ENCODE peak calls at places on chromosome 19, in six cellular contexts. F is AG20443, C is hypothalamus, O is hepatic stellate cell, J is iris pigment epithelial cell, L is fibroblast of pulmonary artery. Y is an unnamed sample.

GRCh38 chr19:43527860-43528622 is 1.0 kb upstream of the ETHE1 start:
- DNase-seq in F (no peak), O (no peak), C (no peak), L (no peak), J (no peak), Y (no peak)

GRCh38 chr19:35006342-35006998 is 6.3 kb downstream of the GRAMD1A start:
- DNase-seq in C (no peak), L (peak; percentile 89), O (peak; percentile 85), F (no peak), J (peak; percentile 87), Y (peak; percentile 71)

GRCh38 chr19:55206664-55207500 is 2.4 kb downstream of the PTPRH start:
- DNase-seq in C (peak; percentile 43), L (peak; percentile 91), F (peak; percentile 99), J (peak; percentile 92), O (peak; percentile 99), Y (peak; percentile 93)

GRCh38 chr19:55831846-55832245 is at the start of gene NLRP11:
- DNase-seq in J (no peak), F (no peak), O (no peak), C (no peak), L (no peak), Y (no peak)

GRCh38 chr19:55255618-55256423 is 3.0 kb downstream of the PPP6R1 start:
- DNase-seq in F (no peak), L (peak; percentile 26), C (no peak), J (peak; percentile 41), O (peak; percentile 47), Y (no peak)

GRCh38 chr19:23509686-23510450 is 114.6 kb upstream of the ZNF91 start:
- DNase-seq in F (no peak), C (no peak), L (no peak), J (no peak), O (no peak), Y (no peak)

GRCh38 chr19:48644355-48644754 is 1.6 kb downstream of the CA11 start:
- DNase-seq in C (no peak), F (no peak), L (no peak), J (no peak), O (no peak), Y (no peak)

GRCh38 chr19:11420429-11420893 is 1.3 kb upstream of the RGL3 start:
- DNase-seq in C (no peak), F (peak; percentile 47), L (peak; percentile 53), J (peak; percentile 22), O (peak; percentile 41), Y (no peak)

GRCh38 chr19:45528744-45529453 is 21.6 kb downstream of the VASP start:
- DNase-seq in F (peak; percentile 39), O (no peak), L (no peak), C (no peak), J (peak; percentile 31), Y (peak; percentile 51)

GRCh38 chr19:17680235-17680722 is 7.9 kb downstream of the UNC13A start:
- DNase-seq in J (peak; percentile 29), C (no peak), F (peak; percentile 90), L (peak; percentile 70), O (peak; percentile 97), Y (peak; percentile 52)

GRCh38 chr19:8148410-8149231 is 771 bp downstream of the FBN3 start:
- DNase-seq in C (no peak), O (no peak), J (no peak), L (no peak), F (peak; percentile 29), Y (no peak)

GRCh38 chr19:4633140-4633967 is 6.0 kb upstream of the TNFAIP8L1 start:
- DNase-seq in J (peak; percentile 90), L (peak; percentile 84), F (peak; percentile 71), O (peak; percentile 67), C (no peak), Y (peak; percentile 94)

GRCh38 chr19:7652061-7652641 is 15.2 kb downstream of the STXBP2 start:
- DNase-seq in C (no peak), J (peak; percentile 82), O (peak; percentile 78), L (peak; percentile 71), F (peak; percentile 86), Y (peak; percentile 92)

GRCh38 chr19:49020342-49020741 is 3.5 kb upstream of the LHB start:
- DNase-seq in C (no peak), J (no peak), L (no peak), F (no peak), O (no peak), Y (no peak)

GRCh38 chr19:32691291-32691951 is at the start of gene NUDT19:
- DNase-seq in O (peak; percentile 87), C (peak; percentile 51), L (peak; percentile 80), F (peak; percentile 93), J (peak; percentile 79), Y (peak; percentile 77)

GRCh38 chr19:1143828-1144399 is 30.2 kb downstream of the SBNO2 start:
- DNase-seq in O (no peak), C (no peak), L (no peak), J (no peak), F (no peak), Y (no peak)

GRCh38 chr19:11152318-11153062 is 3.1 kb downstream of the SPC24 start:
- DNase-seq in C (no peak), L (peak; percentile 90), F (peak; percentile 66), O (peak; percentile 43), J (peak; percentile 87), Y (peak; percentile 90)

GRCh38 chr19:56477429-56478338 is 539 bp upstream of the ZNF667 start:
- DNase-seq in L (peak; percentile 94), O (peak; percentile 98), C (peak; percentile 81), F (peak; percentile 99), J (peak; percentile 93), Y (peak; percentile 90)

GRCh38 chr19:18418725-18419194 is 438 bp upstream of the SSBP4 start:
- DNase-seq in C (no peak), O (no peak), F (no peak), J (no peak), L (no peak), Y (no peak)

GRCh38 chr19:3409346-3410064 is 43.1 kb downstream of the NFIC start:
- DNase-seq in C (no peak), O (no peak), L (no peak), F (peak; percentile 40), J (no peak), Y (no peak)

GRCh38 chr19:40604647-40605200 is 3.6 kb downstream of the LTBP4 start:
- DNase-seq in O (no peak), L (no peak), F (no peak), J (no peak), C (no peak), Y (no peak)

GRCh38 chr19:50510700-50511068 is 307 bp downstream of the JOSD2 start:
- DNase-seq in J (no peak), F (no peak), L (no peak), C (no peak), O (no peak), Y (peak; percentile 28)

GRCh38 chr19:35142531-35143230 is 374 bp upstream of the FXYD7 start:
- DNase-seq in F (peak; percentile 60), O (no peak), C (no peak), J (no peak), L (peak; percentile 52), Y (peak; percentile 40)

GRCh38 chr19:9858766-9859165 is 23.6 kb downstream of the PIN1 start:
- DNase-seq in J (no peak), F (no peak), L (no peak), C (no peak), O (no peak), Y (no peak)

GRCh38 chr19:33905937-33906577 is 109.4 kb downstream of the KCTD15 start:
- DNase-seq in O (peak; percentile 40), J (peak; percentile 20), F (peak; percentile 63), L (no peak), C (no peak), Y (peak; percentile 45)

GRCh38 chr19:41295506-41295905 is 14.5 kb upstream of the CCDC97 start:
- DNase-seq in J (no peak), O (no peak), F (no peak), L (no peak), C (no peak), Y (no peak)

GRCh38 chr19:48676487-48676886 is 3.7 kb upstream of the NTN5 start:
- DNase-seq in L (no peak), F (no peak), J (no peak), C (no peak), O (no peak), Y (no peak)

GRCh38 chr19:49427855-49428546 is 2.8 kb downstream of the GFY start:
- DNase-seq in O (no peak), L (no peak), J (no peak), F (peak; percentile 59), C (no peak), Y (no peak)

GRCh38 chr19:35341006-35341405 is 6.7 kb upstream of the FFAR1 start:
- DNase-seq in F (no peak), L (no peak), J (no peak), O (no peak), C (no peak), Y (no peak)

Y was measured in choroid plexus epithelial cell.